ENCODE peak calls at places on chromosomes 6 and 20, in seven cellular contexts. S is fibroblast of mammary gland, U is stomach, V is MM.1S, J is cardiac fibroblast, W is HFFc6, L is endothelial cell. H is an unnamed sample.

GRCh38 chr20:62142252-62143117 is 709 bp downstream of the PSMA7 start:
- DNase-seq in S (no peak), U (peak; percentile 36), V (peak; percentile 11), J (peak; percentile 21), W (no peak), L (peak; percentile 35), H (peak; percentile 32)

GRCh38 chr6:140344149-140344913 is 969.9 kb upstream of the CITED2 start:
- DNase-seq in S (peak; percentile 43), U (no peak), V (no peak), J (peak; percentile 70), W (peak; percentile 61), L (no peak), H (no peak)

GRCh38 chr6:45421700-45422540 is 44.2 kb upstream of the SUPT3H start:
- DNase-seq in S (peak; percentile 89), U (peak; percentile 57), V (peak; percentile 64), J (peak; percentile 84), W (peak; percentile 57), L (peak; percentile 50), H (peak; percentile 61)

GRCh38 chr6:56911847-56912246 is 43.1 kb upstream of the BEND6 start:
- DNase-seq in S (peak; percentile 69), U (no peak), V (no peak), J (peak; percentile 76), W (peak; percentile 70), L (no peak), H (no peak)

GRCh38 chr20:2524435-2525272 is 11.7 kb upstream of the TMC2 start:
- DNase-seq in S (peak; percentile 66), U (peak; percentile 89), V (peak; percentile 86), J (peak; percentile 81), W (peak; percentile 67), L (peak; percentile 95), H (peak; percentile 84)

GRCh38 chr6:101876431-101876830 is 482.9 kb downstream of the GRIK2 start:
- DNase-seq in S (no peak), U (no peak), V (no peak), J (no peak), W (no peak), L (no peak), H (no peak)

GRCh38 chr20:8943638-8944037 is 125.2 kb upstream of the PLCB4 start:
- DNase-seq in S (no peak), U (no peak), V (no peak), J (no peak), W (no peak), L (no peak), H (peak; percentile 1)

GRCh38 chr20:38663660-38664059 is 60.6 kb upstream of the SLC32A1 start:
- DNase-seq in S (no peak), U (no peak), V (no peak), J (no peak), W (no peak), L (no peak), H (no peak)

GRCh38 chr6:68313911-68314310 is 321.2 kb upstream of the ADGRB3 start:
- DNase-seq in S (peak; percentile 15), U (no peak), V (no peak), J (peak; percentile 52), W (no peak), L (no peak), H (no peak)

GRCh38 chr6:137641474-137642077 is 147.4 kb upstream of the OLIG3 start:
- DNase-seq in S (peak; percentile 80), U (peak; percentile 77), V (peak; percentile 78), J (peak; percentile 87), W (peak; percentile 64), L (peak; percentile 64), H (peak; percentile 53)

GRCh38 chr6:90110971-90111370 is 185.7 kb downstream of the BACH2 start:
- DNase-seq in S (no peak), U (no peak), V (no peak), J (no peak), W (no peak), L (no peak), H (no peak)

GRCh38 chr6:16140607-16141006 is 11.7 kb downstream of the MYLIP start:
- DNase-seq in S (no peak), U (no peak), V (no peak), J (no peak), W (no peak), L (no peak), H (no peak)

GRCh38 chr6:13048113-13048512 is 280.2 kb downstream of the TBC1D7 start:
- DNase-seq in S (peak; percentile 15), U (no peak), V (no peak), J (peak; percentile 27), W (no peak), L (no peak), H (no peak)

GRCh38 chr6:104789770-104790190 is 69.9 kb downstream of the HACE1 start:
- DNase-seq in S (peak; percentile 46), U (no peak), V (peak; percentile 43), J (peak; percentile 85), W (peak; percentile 45), L (no peak), H (no peak)

GRCh38 chr20:50471231-50471630 is 39.0 kb upstream of the PTPN1 start:
- DNase-seq in S (no peak), U (peak; percentile 49), V (no peak), J (no peak), W (no peak), L (no peak), H (peak; percentile 50)

GRCh38 chr20:37316116-37316774 is 26.8 kb downstream of the MANBAL start:
- DNase-seq in S (no peak), U (peak; percentile 25), V (no peak), J (no peak), W (no peak), L (no peak), H (no peak)

GRCh38 chr6:24481449-24481848 is 7.9 kb downstream of the GPLD1 start:
- DNase-seq in S (no peak), U (no peak), V (no peak), J (no peak), W (no peak), L (no peak), H (no peak)

GRCh38 chr20:59082981-59083380 is 40.4 kb upstream of the PRELID3B start:
- DNase-seq in S (peak; percentile 11), U (no peak), V (no peak), J (peak; percentile 68), W (peak; percentile 89), L (no peak), H (no peak)

GRCh38 chr6:17986656-17987575 is 519 bp downstream of the KIF13A start:
- DNase-seq in S (peak; percentile 40), U (peak; percentile 52), V (peak; percentile 6), J (peak; percentile 58), W (peak; percentile 28), L (peak; percentile 42), H (peak; percentile 35)

GRCh38 chr6:17984822-17985660 is 2.4 kb downstream of the KIF13A start:
- DNase-seq in S (peak; percentile 38), U (no peak), V (no peak), J (no peak), W (no peak), L (no peak), H (no peak)

GRCh38 chr6:17985934-17986655 is 1.3 kb downstream of the KIF13A start:
- DNase-seq in S (no peak), U (no peak), V (no peak), J (no peak), W (no peak), L (no peak), H (no peak)

GRCh38 chr6:17988422-17988944 is 1.0 kb upstream of the KIF13A start:
- DNase-seq in S (no peak), U (no peak), V (no peak), J (no peak), W (no peak), L (no peak), H (no peak)

GRCh38 chr6:17987576-17988421 is at the start of gene KIF13A:
- DNase-seq in S (peak; percentile 49), U (peak; percentile 58), V (peak; percentile 65), J (peak; percentile 63), W (peak; percentile 46), L (peak; percentile 74), H (peak; percentile 65)
- TF ChIP-seq CTCF in S (no peak), U (no peak), V (peak; percentile 7), J (peak; percentile 2), W (peak; percentile 63), L (no peak), H (no peak)

GRCh38 chr6:98041072-98041471 is 758.1 kb upstream of the MMS22L start:
- DNase-seq in S (no peak), U (no peak), V (no peak), J (no peak), W (no peak), L (no peak), H (no peak)

GRCh38 chr6:98041921-98042320 is 758.9 kb upstream of the MMS22L start:
- DNase-seq in S (no peak), U (no peak), V (no peak), J (no peak), W (no peak), L (no peak), H (no peak)

GRCh38 chr6:98047881-98048280 is 764.9 kb upstream of the MMS22L start:
- DNase-seq in S (no peak), U (no peak), V (no peak), J (no peak), W (no peak), L (no peak), H (no peak)

GRCh38 chr6:98044168-98044567 is 761.2 kb upstream of the MMS22L start:
- DNase-seq in S (no peak), U (no peak), V (no peak), J (no peak), W (no peak), L (no peak), H (no peak)

DNA sequence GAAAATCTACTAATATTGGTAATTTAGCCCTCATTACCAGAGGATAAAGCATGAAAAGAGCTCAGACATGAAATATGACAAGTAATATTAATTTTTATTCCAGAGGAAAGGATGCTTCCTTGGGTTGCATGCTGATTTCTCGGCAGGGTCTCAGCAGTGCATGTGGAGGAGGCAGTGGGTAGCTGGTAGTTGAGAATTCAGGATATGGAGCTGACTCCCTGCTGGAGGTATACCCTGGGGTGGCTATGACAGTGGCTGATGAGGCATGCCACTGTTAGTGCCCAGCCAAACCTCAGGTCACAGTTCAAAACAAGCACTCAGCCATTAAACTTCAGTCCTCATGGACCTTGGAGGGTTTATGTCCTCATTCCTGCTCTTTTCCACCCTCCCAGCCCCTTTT is 761.8 kb upstream of the MMS22L start:
- DNase-seq in S (no peak), U (no peak), V (no peak), J (no peak), W (no peak), L (no peak), H (no peak)
- TF ChIP-seq CTCF in S (no peak), U (no peak), V (no peak), J (no peak), W (no peak), L (no peak), H (no peak)

GRCh38 chr6:97591955-97592354 is 308.9 kb upstream of the MMS22L start:
- DNase-seq in S (no peak), U (no peak), V (no peak), J (no peak), W (no peak), L (no peak), H (no peak)

DNA sequence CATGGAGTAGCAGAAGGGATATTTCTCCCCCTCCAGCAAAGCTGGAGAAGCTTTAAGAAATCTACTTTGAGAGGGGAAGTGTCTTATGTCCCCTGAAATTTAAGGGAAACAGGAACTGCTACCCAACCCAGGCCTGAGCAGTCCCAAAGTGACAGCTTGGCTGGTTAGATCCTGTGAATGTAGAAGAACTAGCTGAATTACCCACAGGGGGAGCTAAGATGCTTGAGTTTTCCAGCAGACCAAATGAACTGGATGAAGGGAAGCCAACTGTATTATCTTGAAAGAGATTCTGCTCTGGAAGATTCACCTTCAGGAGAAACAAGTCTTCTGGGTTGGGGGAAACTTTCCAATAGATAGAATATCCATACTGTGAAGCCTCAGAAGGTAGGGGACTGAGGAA is 303.3 kb upstream of the MMS22L start:
- DNase-seq in S (peak; percentile 3), U (no peak), V (no peak), J (peak; percentile 51), W (no peak), L (peak; percentile 8), H (no peak)
- TF ChIP-seq CTCF in S (no peak), U (no peak), V (peak; percentile 12), J (peak; percentile 23), W (no peak), L (peak; percentile 9), H (no peak)

GRCh38 chr6:120077489-120077888 is 727.9 kb upstream of the MAN1A1 start:
- DNase-seq in S (peak; percentile 37), U (no peak), V (peak; percentile 10), J (peak; percentile 2), W (no peak), L (peak; percentile 9), H (peak; percentile 2)
- TF ChIP-seq CTCF in S (peak; percentile 37), U (no peak), V (peak; percentile 8), J (peak; percentile 8), W (no peak), L (no peak), H (no peak)

H was measured in Calu3.